ENCODE peak calls at places on chromosome 22, in eight cellular contexts. X is tibial nerve, S is fibroblast of the aortic adventitia, H is OCI-LY7, W is tibial artery, C is activated B cell treated with CpG ODN at 0.5 μM for 24 hours, J is colonic mucosa, K is left lung. N is an unnamed sample.

GRCh38 chr22:19120829-19121630 is 1.2 kb downstream of the DGCR2 start:
- DNase-seq in W (no peak), X (no peak), J (peak; percentile 75), C (no peak), H (no peak), S (peak; percentile 32), K (peak; percentile 64), N (no peak)

GRCh38 chr22:44532466-44533025 is 34.5 kb upstream of the RTL6 start:
- DNase-seq in H (no peak), K (no peak), J (no peak), W (no peak), C (no peak), X (no peak), S (no peak), N (no peak)

GRCh38 chr22:38292694-38293093 is 19.9 kb upstream of the TMEM184B start:
- DNase-seq in S (no peak), W (no peak), J (no peak), X (no peak), K (no peak), H (no peak), C (no peak), N (no peak)

GRCh38 chr22:46795845-46796565 is 33.6 kb downstream of the TBC1D22A start:
- DNase-seq in X (no peak), H (no peak), J (no peak), W (no peak), K (peak; percentile 7), S (no peak), C (no peak), N (no peak)

GRCh38 chr22:41290262-41291221 is 4.6 kb upstream of the RANGAP1 start:
- DNase-seq in C (no peak), W (no peak), H (no peak), J (no peak), X (peak; percentile 18), S (peak; percentile 90), K (no peak), N (no peak)

GRCh38 chr22:48429621-48430020 is 1398.1 kb downstream of the BRD1 start:
- DNase-seq in H (no peak), C (no peak), W (no peak), X (no peak), K (no peak), J (no peak), S (no peak), N (no peak)

GRCh38 chr22:50267591-50268390 is 2.4 kb downstream of the MAPK11 start:
- DNase-seq in W (no peak), H (peak; percentile 71), X (peak; percentile 48), K (no peak), J (peak; percentile 73), C (no peak), S (peak; percentile 43), N (no peak)

GRCh38 chr22:17589810-17590375 is 26.6 kb downstream of the SLC25A18 start:
- DNase-seq in J (no peak), H (no peak), K (no peak), S (no peak), C (no peak), X (no peak), W (no peak), N (no peak)

GRCh38 chr22:49670610-49671330 is 156.9 kb downstream of the BRD1 start:
- DNase-seq in C (no peak), W (no peak), H (no peak), X (no peak), J (no peak), K (no peak), S (no peak), N (no peak)

GRCh38 chr22:30398685-30399680 is 2.2 kb downstream of the SEC14L2 start:
- DNase-seq in W (no peak), K (no peak), J (no peak), X (no peak), C (no peak), S (peak; percentile 41), H (no peak), N (no peak)

GRCh38 chr22:34437140-34437539 is 516.9 kb upstream of the LARGE1 start:
- DNase-seq in J (no peak), S (no peak), K (no peak), C (no peak), X (no peak), W (no peak), H (no peak), N (no peak)

GRCh38 chr22:40212126-40212525 is 34.4 kb downstream of the TNRC6B start:
- DNase-seq in K (no peak), H (no peak), S (peak; percentile 55), X (no peak), J (no peak), W (no peak), C (no peak), N (no peak)

GRCh38 chr22:19510919-19511341 is 13.3 kb downstream of the CLDN5 start:
- DNase-seq in K (no peak), X (no peak), S (no peak), W (no peak), J (no peak), C (no peak), H (no peak), N (no peak)

GRCh38 chr22:49152930-49153770 is 674.5 kb downstream of the BRD1 start:
- DNase-seq in C (no peak), K (no peak), H (no peak), W (peak; percentile 17), S (no peak), J (no peak), X (no peak), N (peak; percentile 34)

GRCh38 chr22:22022977-22023534 is 40.5 kb upstream of the TOP3B start:
- DNase-seq in X (no peak), K (no peak), J (no peak), S (no peak), C (no peak), W (no peak), H (no peak), N (no peak)

GRCh38 chr22:19765477-19766234 is 5.1 kb downstream of the TBX1 start:
- DNase-seq in S (no peak), W (no peak), X (no peak), C (no peak), H (no peak), J (no peak), K (no peak), N (no peak)

GRCh38 chr22:40057652-40058051 is 62.9 kb downstream of the FAM83F start:
- DNase-seq in J (no peak), X (no peak), K (no peak), C (no peak), S (no peak), W (no peak), H (no peak), N (no peak)

GRCh38 chr22:22138915-22139314 is 105.7 kb upstream of the VPREB1 start:
- DNase-seq in J (no peak), K (no peak), H (no peak), C (no peak), S (no peak), W (no peak), X (no peak), N (no peak)

GRCh38 chr22:22423681-22424080 is 84.9 kb downstream of the ZNF280B start:
- DNase-seq in C (no peak), J (no peak), W (no peak), X (no peak), K (no peak), S (no peak), H (no peak), N (no peak)

GRCh38 chr22:35376728-35377472 is 4.0 kb upstream of the HMOX1 start:
- DNase-seq in K (peak; percentile 96), X (peak; percentile 98), J (peak; percentile 96), H (peak; percentile 92), W (peak; percentile 97), C (peak; percentile 44), S (peak; percentile 99), N (peak; percentile 99)

DNA sequence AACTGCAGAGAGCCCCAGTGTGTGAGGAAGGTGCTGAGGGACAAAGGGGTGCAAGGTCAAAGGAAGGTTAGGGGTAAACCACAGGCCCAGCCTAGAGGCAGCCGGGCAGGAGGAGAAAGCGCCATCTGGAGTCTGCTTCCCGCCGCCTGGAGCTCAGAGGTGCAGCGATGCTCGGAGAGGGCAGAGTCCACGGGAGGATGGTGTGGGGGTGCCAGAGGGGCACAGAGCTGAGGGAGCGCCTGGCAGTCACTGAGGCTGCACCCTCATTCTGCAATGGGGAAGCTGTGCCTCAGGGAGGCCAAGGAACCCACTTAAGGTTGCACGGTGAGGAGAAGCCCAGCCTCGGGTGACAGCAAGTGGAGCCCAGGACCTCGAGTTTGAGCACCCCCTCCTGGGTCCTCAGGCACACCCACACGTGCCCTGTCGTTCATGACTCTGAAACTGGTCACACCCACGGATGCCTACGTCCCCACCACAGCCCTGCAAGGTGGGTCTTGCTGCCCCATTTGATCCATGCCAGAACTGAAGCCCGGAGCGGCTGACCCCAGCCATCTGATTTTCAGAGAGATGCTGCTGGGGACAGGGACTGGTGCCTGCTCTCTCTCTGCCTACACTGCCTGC is 1.6 kb downstream of the IL2RB start:
- DNase-seq in W (no peak), H (no peak), C (no peak), K (no peak), X (no peak), J (no peak), S (no peak), N (no peak)
- TF ChIP-seq CTCF in W (no peak), H (no peak), C (no peak), K (no peak), X (no peak), J (no peak), S (no peak), N (no peak)

GRCh38 chr22:45690008-45690407 is 18.4 kb downstream of the ATXN10 start:
- DNase-seq in X (no peak), S (no peak), W (no peak), J (no peak), C (no peak), H (no peak), K (no peak), N (no peak)
- TF ChIP-seq CTCF in X (no peak), S (no peak), W (no peak), J (no peak), C (no peak), H (no peak), K (no peak), N (no peak)

GRCh38 chr22:24827305-24827704 is 21.3 kb downstream of the SGSM1 start:
- DNase-seq in S (no peak), X (no peak), J (peak; percentile 81), C (no peak), H (no peak), W (no peak), K (peak; percentile 66), N (no peak)

GRCh38 chr22:24824915-24825314 is 18.9 kb downstream of the SGSM1 start:
- DNase-seq in H (no peak), K (no peak), W (no peak), X (no peak), C (no peak), S (no peak), J (no peak), N (no peak)

GRCh38 chr22:24824250-24824649 is 18.2 kb downstream of the SGSM1 start:
- DNase-seq in W (no peak), X (no peak), J (no peak), H (no peak), K (no peak), C (no peak), S (no peak), N (no peak)

GRCh38 chr22:24823787-24824186 is 17.8 kb downstream of the SGSM1 start:
- DNase-seq in S (no peak), W (no peak), C (no peak), X (no peak), H (no peak), J (no peak), K (no peak), N (no peak)

GRCh38 chr22:24826710-24827285 is 20.8 kb downstream of the SGSM1 start:
- DNase-seq in W (no peak), X (no peak), H (no peak), S (no peak), K (no peak), J (no peak), C (no peak), N (no peak)
- TF ChIP-seq CTCF in W (no peak), X (no peak), H (no peak), S (no peak), K (no peak), J (no peak), C (no peak), N (no peak)

GRCh38 chr22:42313804-42314581 is 43.5 kb upstream of the TCF20 start:
- DNase-seq in H (peak; percentile 61), X (no peak), J (peak; percentile 90), C (no peak), W (no peak), S (no peak), K (no peak), N (no peak)
- TF ChIP-seq CTCF in H (peak; percentile 73), X (peak; percentile 17), J (peak; percentile 29), C (no peak), W (peak; percentile 12), S (peak; percentile 0), K (peak; percentile 19), N (peak; percentile 52)